ENCODE peak calls at places on chromosomes 13 and 19, in nine cellular contexts. D is tibial nerve; N is AG09319; E is body of pancreas; H is CD8-positive, alpha-beta T cell; U is ovary; Y is transverse colon; I is tibial artery; A is GM12865. P is an unnamed sample.

GRCh38 chr19:2477141-2477710 is 1.3 kb downstream of the GADD45B start:
- DNase-seq in I (no peak), D (no peak), Y (peak; percentile 73), U (peak; percentile 56), A (no peak), H (peak; percentile 36), N (no peak), E (peak; percentile 48), P (peak; percentile 48)

GRCh38 chr13:111048387-111048786 is 66.7 kb upstream of the ARHGEF7 start:
- DNase-seq in I (no peak), U (no peak), D (no peak), N (no peak), H (no peak), E (no peak), Y (no peak), A (no peak), P (no peak)

GRCh38 chr13:34349091-34349722 is 531.3 kb downstream of the RFC3 start:
- DNase-seq in D (peak; percentile 77), E (peak; percentile 35), I (peak; percentile 71), U (no peak), Y (peak; percentile 25), A (no peak), H (no peak), N (peak; percentile 95), P (peak; percentile 22)

GRCh38 chr19:35236638-35237400 is 8.3 kb upstream of the FAM187B start:
- DNase-seq in E (no peak), D (no peak), U (no peak), Y (peak; percentile 28), H (no peak), I (no peak), A (peak; percentile 36), N (no peak), P (no peak)

GRCh38 chr19:55368701-55369563 is 1.3 kb downstream of the IL11 start:
- DNase-seq in N (no peak), I (no peak), H (no peak), Y (no peak), E (no peak), D (no peak), A (no peak), U (no peak), P (peak; percentile 54)

GRCh38 chr19:39347332-39348227 is 5.4 kb downstream of the SAMD4B start:
- DNase-seq in E (no peak), U (no peak), Y (no peak), N (no peak), D (no peak), I (no peak), H (no peak), A (no peak), P (no peak)

GRCh38 chr19:46731007-46731501 is 14.1 kb upstream of the PRKD2 start:
- DNase-seq in H (no peak), I (peak; percentile 44), N (peak; percentile 40), E (no peak), U (no peak), Y (no peak), A (peak; percentile 47), D (no peak), P (peak; percentile 75)

GRCh38 chr13:97318532-97318931 is 96.4 kb downstream of the MBNL2 start:
- DNase-seq in N (no peak), D (no peak), Y (no peak), U (no peak), A (no peak), H (no peak), E (no peak), I (no peak), P (no peak)

GRCh38 chr13:93244141-93244917 is 17.7 kb downstream of the GPC6 start:
- DNase-seq in E (no peak), A (no peak), H (no peak), N (no peak), U (peak; percentile 41), I (no peak), D (no peak), Y (no peak), P (no peak)
- TF ChIP-seq CTCF in E (no peak), A (no peak), H (no peak), N (no peak), U (no peak), I (no peak), D (no peak), Y (no peak), P (no peak)

DNA sequence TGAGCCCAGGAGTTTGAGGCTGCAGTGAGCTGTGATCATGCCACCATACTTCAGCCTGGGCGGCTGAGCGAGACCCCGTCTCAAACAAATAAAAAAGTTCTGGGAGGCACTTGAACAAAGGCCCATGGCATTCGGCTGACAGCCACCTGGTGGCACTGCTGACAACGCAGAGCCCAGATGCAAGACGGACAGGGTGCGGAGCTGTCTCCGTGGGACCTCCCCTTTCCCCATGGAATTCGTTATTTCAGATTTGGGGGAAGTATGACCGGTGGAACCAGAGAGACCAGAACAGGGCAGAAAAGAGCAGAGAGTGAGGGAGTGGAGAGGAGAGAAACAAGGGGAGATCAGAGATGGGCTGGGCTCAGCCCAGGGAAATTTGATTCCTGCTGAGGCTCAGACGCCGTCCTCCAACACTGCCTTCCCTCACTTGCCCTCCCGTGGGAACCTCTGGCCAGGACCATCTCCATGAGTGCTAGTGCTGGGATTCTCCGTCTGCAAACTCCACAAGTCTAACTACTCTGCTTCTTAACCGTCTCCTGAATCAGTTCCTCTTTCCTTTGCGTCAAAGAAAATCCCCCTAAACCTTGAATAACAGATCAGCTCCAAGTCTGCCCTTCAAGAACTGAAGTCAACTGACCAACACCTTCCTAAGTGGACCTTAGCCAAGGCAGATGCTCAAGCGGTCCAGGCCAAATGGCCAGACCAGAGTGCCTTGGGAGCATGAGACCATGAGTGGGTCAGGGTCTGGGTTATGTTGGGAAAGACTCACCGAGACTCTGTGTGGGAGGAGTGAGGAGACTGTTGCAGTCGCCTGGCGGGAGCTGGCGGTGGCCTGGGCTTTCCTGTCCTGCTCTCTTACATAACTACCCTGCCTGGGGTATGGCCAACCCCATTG is 11.9 kb upstream of the ATF5 start:
- DNase-seq in I (no peak), Y (no peak), E (no peak), U (no peak), H (no peak), N (no peak), A (no peak), D (no peak), P (no peak)
- TF ChIP-seq CTCF in I (no peak), Y (no peak), E (no peak), U (no peak), H (no peak), N (no peak), A (peak; percentile 26), D (no peak), P (no peak)

GRCh38 chr13:27171244-27171829 is at the start of gene USP12:
- DNase-seq in Y (peak; percentile 32), E (no peak), H (no peak), N (no peak), D (peak; percentile 14), I (no peak), U (no peak), A (peak; percentile 48), P (peak; percentile 54)
- TF ChIP-seq CTCF in Y (no peak), E (no peak), H (no peak), N (no peak), D (peak; percentile 36), I (no peak), U (peak; percentile 21), A (peak; percentile 26), P (no peak)

GRCh38 chr19:38073806-38074685 is 150.0 kb downstream of the DPF1 start:
- DNase-seq in N (no peak), A (no peak), Y (peak; percentile 16), H (no peak), E (no peak), D (no peak), U (no peak), I (no peak), P (no peak)
- TF ChIP-seq CTCF in N (no peak), A (no peak), Y (no peak), H (no peak), E (no peak), D (no peak), U (no peak), I (no peak), P (no peak)

GRCh38 chr13:41905600-41906254 is 55.2 kb downstream of the VWA8 start:
- DNase-seq in E (no peak), A (peak; percentile 70), N (peak; percentile 30), I (no peak), D (no peak), U (no peak), H (no peak), Y (no peak), P (no peak)
- TF ChIP-seq CTCF in E (peak; percentile 53), A (peak; percentile 71), N (peak; percentile 50), I (peak; percentile 48), D (peak; percentile 22), U (no peak), H (peak; percentile 76), Y (peak; percentile 64), P (no peak)

DNA sequence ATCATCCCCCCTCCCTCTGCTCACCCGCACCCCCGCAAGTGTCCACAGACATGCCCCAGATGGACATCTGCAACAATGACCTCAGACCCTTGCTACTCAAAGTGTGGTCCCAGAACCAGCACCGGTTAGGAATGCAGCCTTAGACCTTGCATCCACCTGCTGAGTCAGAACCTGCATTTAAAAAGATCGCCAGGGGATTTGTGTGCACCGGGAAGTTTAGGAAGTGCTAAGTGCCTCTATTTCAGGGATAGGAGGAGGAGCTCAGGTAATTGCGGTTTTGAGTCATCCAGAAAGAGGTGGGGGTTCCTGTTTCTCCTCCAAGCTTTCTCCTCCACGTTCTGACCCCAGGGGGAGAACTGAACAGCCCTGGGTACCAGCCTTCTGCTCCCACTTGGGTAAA is 46.2 kb downstream of the CACNA1A start:
- DNase-seq in D (no peak), I (no peak), A (no peak), H (no peak), N (no peak), E (no peak), Y (no peak), U (no peak), P (no peak)
- TF ChIP-seq CTCF in D (no peak), I (no peak), A (no peak), H (no peak), N (no peak), E (no peak), Y (no peak), U (no peak), P (no peak)

GRCh38 chr13:37645181-37645580 is 46.6 kb upstream of the POSTN start:
- DNase-seq in U (no peak), Y (no peak), A (no peak), I (no peak), H (no peak), N (no peak), E (no peak), D (no peak), P (no peak)

GRCh38 chr13:37642201-37642600 is 43.6 kb upstream of the POSTN start:
- DNase-seq in E (no peak), I (no peak), N (no peak), U (no peak), D (no peak), Y (no peak), A (no peak), H (no peak), P (no peak)

GRCh38 chr13:37636701-37637100 is 38.1 kb upstream of the POSTN start:
- DNase-seq in Y (no peak), A (no peak), U (no peak), N (no peak), I (no peak), E (no peak), D (no peak), H (no peak), P (no peak)

GRCh38 chr13:37640499-37640898 is 41.9 kb upstream of the POSTN start:
- DNase-seq in U (no peak), N (peak; percentile 46), H (no peak), Y (no peak), A (peak; percentile 12), I (no peak), D (no peak), E (no peak), P (peak; percentile 28)
- TF ChIP-seq CTCF in U (peak; percentile 41), N (peak; percentile 73), H (no peak), Y (no peak), A (no peak), I (peak; percentile 53), D (no peak), E (no peak), P (no peak)